ENCODE peak calls at places on chromosome 18, in eight cellular contexts. One of them, this sample, is unnamed.

GRCh38 chr18:8423051-8423558 is 186.1 kb upstream of the RAB12 start:
- DNase-seq in fibroblast of villous mesenchyme: peak
- DNase-seq in esophagus squamous epithelium: no peak
- DNase-seq in neural crest cell: no peak
- DNase-seq in suprapubic skin: no peak
- DNase-seq in cardiac fibroblast: peak
- DNase-seq in tibial nerve: no peak
- DNase-seq in astrocyte of the spinal cord: peak
- DNase-seq in this sample: peak

GRCh38 chr18:47283476-47283875 is 32.0 kb upstream of the SKOR2 start:
- DNase-seq in fibroblast of villous mesenchyme: peak
- DNase-seq in esophagus squamous epithelium: no peak
- DNase-seq in neural crest cell: no peak
- DNase-seq in suprapubic skin: no peak
- DNase-seq in cardiac fibroblast: peak
- DNase-seq in tibial nerve: no peak
- DNase-seq in astrocyte of the spinal cord: peak
- DNase-seq in this sample: peak

GRCh38 chr18:26922313-26922712 is 56.8 kb upstream of the AQP4 start:
- DNase-seq in fibroblast of villous mesenchyme: no peak
- DNase-seq in esophagus squamous epithelium: no peak
- DNase-seq in neural crest cell: no peak
- DNase-seq in suprapubic skin: no peak
- DNase-seq in cardiac fibroblast: no peak
- DNase-seq in tibial nerve: no peak
- DNase-seq in astrocyte of the spinal cord: no peak
- DNase-seq in this sample: no peak

GRCh38 chr18:31049189-31049588 is 6.6 kb upstream of the DSC3 start:
- DNase-seq in fibroblast of villous mesenchyme: no peak
- DNase-seq in esophagus squamous epithelium: no peak
- DNase-seq in neural crest cell: no peak
- DNase-seq in suprapubic skin: no peak
- DNase-seq in cardiac fibroblast: no peak
- DNase-seq in tibial nerve: no peak
- DNase-seq in astrocyte of the spinal cord: no peak
- DNase-seq in this sample: no peak

GRCh38 chr18:10376735-10377134 is 77.7 kb upstream of the APCDD1 start:
- DNase-seq in fibroblast of villous mesenchyme: no peak
- DNase-seq in esophagus squamous epithelium: no peak
- DNase-seq in neural crest cell: no peak
- DNase-seq in suprapubic skin: no peak
- DNase-seq in cardiac fibroblast: no peak
- DNase-seq in tibial nerve: peak
- DNase-seq in astrocyte of the spinal cord: no peak
- DNase-seq in this sample: no peak

GRCh38 chr18:11850821-11851155 is 425 bp upstream of the CHMP1B start:
- DNase-seq in fibroblast of villous mesenchyme: peak
- DNase-seq in esophagus squamous epithelium: no peak
- DNase-seq in neural crest cell: no peak
- DNase-seq in suprapubic skin: no peak
- DNase-seq in cardiac fibroblast: peak
- DNase-seq in tibial nerve: no peak
- DNase-seq in astrocyte of the spinal cord: no peak
- DNase-seq in this sample: peak

GRCh38 chr18:13279181-13280065 is 60.9 kb downstream of the LDLRAD4 start:
- DNase-seq in fibroblast of villous mesenchyme: no peak
- DNase-seq in esophagus squamous epithelium: no peak
- DNase-seq in neural crest cell: no peak
- DNase-seq in suprapubic skin: no peak
- DNase-seq in cardiac fibroblast: no peak
- DNase-seq in tibial nerve: no peak
- DNase-seq in astrocyte of the spinal cord: no peak
- DNase-seq in this sample: no peak

GRCh38 chr18:47832348-47832747 is 98.1 kb downstream of the SMAD2 start:
- DNase-seq in fibroblast of villous mesenchyme: no peak
- DNase-seq in esophagus squamous epithelium: no peak
- DNase-seq in neural crest cell: no peak
- DNase-seq in suprapubic skin: no peak
- DNase-seq in cardiac fibroblast: peak
- DNase-seq in tibial nerve: no peak
- DNase-seq in astrocyte of the spinal cord: no peak
- DNase-seq in this sample: peak

GRCh38 chr18:51425475-51425874 is 228.0 kb upstream of the MEX3C start:
- DNase-seq in fibroblast of villous mesenchyme: no peak
- DNase-seq in esophagus squamous epithelium: no peak
- DNase-seq in neural crest cell: no peak
- DNase-seq in suprapubic skin: no peak
- DNase-seq in cardiac fibroblast: no peak
- DNase-seq in tibial nerve: no peak
- DNase-seq in astrocyte of the spinal cord: no peak
- DNase-seq in this sample: no peak

GRCh38 chr18:72742002-72742401 is 125.8 kb downstream of the NETO1 start:
- DNase-seq in fibroblast of villous mesenchyme: no peak
- DNase-seq in esophagus squamous epithelium: no peak
- DNase-seq in neural crest cell: no peak
- DNase-seq in suprapubic skin: no peak
- DNase-seq in cardiac fibroblast: no peak
- DNase-seq in tibial nerve: no peak
- DNase-seq in astrocyte of the spinal cord: no peak
- DNase-seq in this sample: no peak

GRCh38 chr18:42340423-42341009 is 385.5 kb downstream of the PIK3C3 start:
- DNase-seq in fibroblast of villous mesenchyme: no peak
- DNase-seq in esophagus squamous epithelium: no peak
- DNase-seq in neural crest cell: no peak
- DNase-seq in suprapubic skin: no peak
- DNase-seq in cardiac fibroblast: no peak
- DNase-seq in tibial nerve: no peak
- DNase-seq in astrocyte of the spinal cord: no peak
- DNase-seq in this sample: no peak

GRCh38 chr18:39178171-39178570 is 1612.6 kb upstream of the CELF4 start:
- DNase-seq in fibroblast of villous mesenchyme: no peak
- DNase-seq in esophagus squamous epithelium: no peak
- DNase-seq in neural crest cell: no peak
- DNase-seq in suprapubic skin: no peak
- DNase-seq in cardiac fibroblast: no peak
- DNase-seq in tibial nerve: no peak
- DNase-seq in astrocyte of the spinal cord: no peak
- DNase-seq in this sample: no peak

GRCh38 chr18:74389991-74390390 is 67.1 kb downstream of the DIPK1C start:
- DNase-seq in fibroblast of villous mesenchyme: no peak
- DNase-seq in esophagus squamous epithelium: no peak
- DNase-seq in neural crest cell: no peak
- DNase-seq in suprapubic skin: no peak
- DNase-seq in cardiac fibroblast: no peak
- DNase-seq in tibial nerve: no peak
- DNase-seq in astrocyte of the spinal cord: no peak
- DNase-seq in this sample: no peak

GRCh38 chr18:44682871-44683221 is 2.2 kb downstream of the SETBP1 start:
- DNase-seq in fibroblast of villous mesenchyme: no peak
- DNase-seq in esophagus squamous epithelium: no peak
- DNase-seq in neural crest cell: no peak
- DNase-seq in suprapubic skin: no peak
- DNase-seq in cardiac fibroblast: no peak
- DNase-seq in tibial nerve: peak
- DNase-seq in astrocyte of the spinal cord: peak
- DNase-seq in this sample: no peak

GRCh38 chr18:12904012-12904516 is 20.0 kb upstream of the PTPN2 start:
- DNase-seq in fibroblast of villous mesenchyme: peak
- DNase-seq in esophagus squamous epithelium: no peak
- DNase-seq in neural crest cell: no peak
- DNase-seq in suprapubic skin: no peak
- DNase-seq in cardiac fibroblast: peak
- DNase-seq in tibial nerve: no peak
- DNase-seq in astrocyte of the spinal cord: no peak
- DNase-seq in this sample: no peak

GRCh38 chr18:13909541-13909940 is 5.8 kb downstream of the MC2R start:
- DNase-seq in fibroblast of villous mesenchyme: no peak
- DNase-seq in esophagus squamous epithelium: no peak
- DNase-seq in neural crest cell: no peak
- DNase-seq in suprapubic skin: no peak
- DNase-seq in cardiac fibroblast: no peak
- DNase-seq in tibial nerve: no peak
- DNase-seq in astrocyte of the spinal cord: no peak
- DNase-seq in this sample: no peak

GRCh38 chr18:76994086-76994654 is 138.4 kb downstream of the MBP start:
- DNase-seq in fibroblast of villous mesenchyme: no peak
- DNase-seq in esophagus squamous epithelium: no peak
- DNase-seq in neural crest cell: no peak
- DNase-seq in suprapubic skin: no peak
- DNase-seq in cardiac fibroblast: no peak
- DNase-seq in tibial nerve: no peak
- DNase-seq in astrocyte of the spinal cord: no peak
- DNase-seq in this sample: no peak

GRCh38 chr18:76980663-76981387 is 151.8 kb downstream of the MBP start:
- DNase-seq in fibroblast of villous mesenchyme: no peak
- DNase-seq in esophagus squamous epithelium: no peak
- DNase-seq in neural crest cell: no peak
- DNase-seq in suprapubic skin: no peak
- DNase-seq in cardiac fibroblast: no peak
- DNase-seq in tibial nerve: no peak
- DNase-seq in astrocyte of the spinal cord: no peak
- DNase-seq in this sample: no peak

GRCh38 chr18:29218101-29218500 is 1041.2 kb upstream of the CDH2 start:
- DNase-seq in fibroblast of villous mesenchyme: no peak
- DNase-seq in esophagus squamous epithelium: no peak
- DNase-seq in neural crest cell: no peak
- DNase-seq in suprapubic skin: no peak
- DNase-seq in cardiac fibroblast: peak
- DNase-seq in tibial nerve: no peak
- DNase-seq in astrocyte of the spinal cord: peak
- DNase-seq in this sample: no peak

GRCh38 chr18:44128365-44128764 is 552.3 kb upstream of the SETBP1 start:
- DNase-seq in fibroblast of villous mesenchyme: no peak
- DNase-seq in esophagus squamous epithelium: no peak
- DNase-seq in neural crest cell: no peak
- DNase-seq in suprapubic skin: no peak
- DNase-seq in cardiac fibroblast: peak
- DNase-seq in tibial nerve: no peak
- DNase-seq in astrocyte of the spinal cord: peak
- DNase-seq in this sample: peak

GRCh38 chr18:63339920-63340484 is 20.4 kb upstream of the BCL2 start:
- DNase-seq in fibroblast of villous mesenchyme: peak
- DNase-seq in esophagus squamous epithelium: no peak
- DNase-seq in neural crest cell: peak
- DNase-seq in suprapubic skin: no peak
- DNase-seq in cardiac fibroblast: peak
- DNase-seq in tibial nerve: peak
- DNase-seq in astrocyte of the spinal cord: peak
- DNase-seq in this sample: peak

GRCh38 chr18:32803571-32803970 is 30.7 kb upstream of the KLHL14 start:
- DNase-seq in fibroblast of villous mesenchyme: no peak
- DNase-seq in esophagus squamous epithelium: no peak
- DNase-seq in neural crest cell: peak
- DNase-seq in suprapubic skin: no peak
- DNase-seq in cardiac fibroblast: no peak
- DNase-seq in tibial nerve: no peak
- DNase-seq in astrocyte of the spinal cord: no peak
- DNase-seq in this sample: peak

GRCh38 chr18:24118750-24119577 is 19.9 kb upstream of the CABYR start:
- DNase-seq in fibroblast of villous mesenchyme: peak
- DNase-seq in esophagus squamous epithelium: no peak
- DNase-seq in neural crest cell: peak
- DNase-seq in suprapubic skin: peak
- DNase-seq in cardiac fibroblast: peak
- DNase-seq in tibial nerve: peak
- DNase-seq in astrocyte of the spinal cord: peak
- DNase-seq in this sample: peak
- TF ChIP-seq CTCF in fibroblast of villous mesenchyme: peak
- TF ChIP-seq CTCF in esophagus squamous epithelium: peak
- TF ChIP-seq CTCF in neural crest cell: peak
- TF ChIP-seq CTCF in suprapubic skin: peak
- TF ChIP-seq CTCF in cardiac fibroblast: peak
- TF ChIP-seq CTCF in tibial nerve: peak
- TF ChIP-seq CTCF in astrocyte of the spinal cord: peak
- TF ChIP-seq CTCF in this sample: peak

GRCh38 chr18:5424903-5425302 is 118.9 kb downstream of the EPB41L3 start:
- DNase-seq in fibroblast of villous mesenchyme: peak
- DNase-seq in esophagus squamous epithelium: no peak
- DNase-seq in neural crest cell: no peak
- DNase-seq in suprapubic skin: no peak
- DNase-seq in cardiac fibroblast: peak
- DNase-seq in tibial nerve: no peak
- DNase-seq in astrocyte of the spinal cord: peak
- DNase-seq in this sample: peak
- TF ChIP-seq CTCF in fibroblast of villous mesenchyme: peak
- TF ChIP-seq CTCF in esophagus squamous epithelium: peak
- TF ChIP-seq CTCF in neural crest cell: peak
- TF ChIP-seq CTCF in suprapubic skin: no peak
- TF ChIP-seq CTCF in cardiac fibroblast: peak
- TF ChIP-seq CTCF in tibial nerve: peak
- TF ChIP-seq CTCF in astrocyte of the spinal cord: peak
- TF ChIP-seq CTCF in this sample: peak

DNA sequence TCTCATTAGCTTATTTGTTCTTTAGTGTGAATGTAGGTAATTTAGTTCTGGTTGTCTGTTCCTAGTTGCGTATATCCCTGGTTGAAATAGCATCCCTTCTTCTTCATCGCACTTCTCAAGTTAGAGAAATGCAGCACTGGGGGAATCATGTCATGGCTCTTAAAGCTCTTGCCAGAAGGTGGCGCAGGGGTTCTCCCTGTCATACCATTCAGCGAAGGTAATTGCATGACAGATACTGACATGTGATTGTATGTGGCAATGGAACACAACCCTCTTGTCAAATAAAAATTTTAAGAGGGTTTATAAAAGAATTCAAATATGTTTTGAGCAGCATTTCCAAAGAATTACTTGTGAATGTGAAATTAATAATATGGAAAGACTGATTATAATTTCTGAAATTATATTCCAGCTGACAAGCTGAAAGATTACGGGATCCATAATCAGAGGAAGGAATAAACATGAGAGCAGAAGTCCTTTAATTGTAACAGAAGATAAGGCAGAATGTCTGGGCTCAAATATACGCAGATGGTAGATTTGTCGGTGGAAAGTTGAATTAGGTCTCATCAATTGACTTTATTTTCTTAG is 411.7 kb downstream of the DSEL start:
- DNase-seq in fibroblast of villous mesenchyme: peak
- DNase-seq in esophagus squamous epithelium: no peak
- DNase-seq in neural crest cell: peak
- DNase-seq in suprapubic skin: peak
- DNase-seq in cardiac fibroblast: peak
- DNase-seq in tibial nerve: peak
- DNase-seq in astrocyte of the spinal cord: peak
- DNase-seq in this sample: peak
- TF ChIP-seq CTCF in fibroblast of villous mesenchyme: peak
- TF ChIP-seq CTCF in esophagus squamous epithelium: peak
- TF ChIP-seq CTCF in neural crest cell: peak
- TF ChIP-seq CTCF in suprapubic skin: peak
- TF ChIP-seq CTCF in cardiac fibroblast: peak
- TF ChIP-seq CTCF in tibial nerve: peak
- TF ChIP-seq CTCF in astrocyte of the spinal cord: peak
- TF ChIP-seq CTCF in this sample: peak

DNA sequence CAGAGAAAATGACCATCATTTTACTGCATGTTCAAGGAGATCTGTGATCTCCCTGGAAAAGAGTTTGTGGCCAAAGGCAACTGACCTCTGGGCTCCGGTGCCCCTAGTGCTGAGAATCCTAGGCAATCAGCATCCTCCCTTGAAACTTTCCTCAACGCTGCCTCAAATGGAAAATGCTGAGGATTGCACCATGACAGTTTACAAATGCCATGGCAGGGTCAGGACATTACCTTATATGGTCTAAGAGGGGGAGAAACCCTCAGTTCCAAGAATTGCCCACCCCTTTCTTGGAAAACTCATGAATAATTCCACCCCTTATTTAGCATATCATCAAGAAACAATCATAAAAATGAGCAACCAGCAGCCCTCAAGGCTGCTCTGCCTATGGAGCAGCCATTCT is 48.3 kb downstream of the ALPK2 start:
- DNase-seq in fibroblast of villous mesenchyme: peak
- DNase-seq in esophagus squamous epithelium: no peak
- DNase-seq in neural crest cell: no peak
- DNase-seq in suprapubic skin: no peak
- DNase-seq in cardiac fibroblast: peak
- DNase-seq in tibial nerve: no peak
- DNase-seq in astrocyte of the spinal cord: peak
- DNase-seq in this sample: peak
- TF ChIP-seq CTCF in fibroblast of villous mesenchyme: no peak
- TF ChIP-seq CTCF in esophagus squamous epithelium: no peak
- TF ChIP-seq CTCF in neural crest cell: no peak
- TF ChIP-seq CTCF in suprapubic skin: no peak
- TF ChIP-seq CTCF in cardiac fibroblast: no peak
- TF ChIP-seq CTCF in tibial nerve: no peak
- TF ChIP-seq CTCF in astrocyte of the spinal cord: no peak
- TF ChIP-seq CTCF in this sample: no peak